ENCODE peak calls at places on chromosomes 3 and 15, in six cellular contexts. I, P, V, R, Y and U are unnamed samples.

GRCh38 chr3:51500632-51501131 is 867 bp upstream of the DCAF1 start:
- DNase-seq in V (no peak), I (no peak), Y (no peak), P (no peak), R (no peak), U (no peak)

GRCh38 chr3:119292666-119293065 is 1.5 kb upstream of the ARHGAP31 start:
- DNase-seq in V (no peak), I (no peak), Y (no peak), R (no peak), P (no peak), U (no peak)

GRCh38 chr15:82566690-82567089 is 26.4 kb upstream of the RPS17 start:
- DNase-seq in P (peak), I (no peak), Y (no peak), R (peak), V (peak), U (no peak)

GRCh38 chr3:127865941-127866340 is 43.6 kb upstream of the MGLL start:
- DNase-seq in I (peak), Y (no peak), V (peak), P (peak), R (peak), U (no peak)

GRCh38 chr15:72184165-72184811 is 13.3 kb downstream of the GRAMD2A start:
- DNase-seq in R (peak), P (peak), I (peak), V (peak), Y (no peak), U (peak)

GRCh38 chr3:124619887-124620599 is 110.2 kb upstream of the UMPS start:
- DNase-seq in I (no peak), P (no peak), Y (no peak), R (no peak), V (no peak), U (no peak)

GRCh38 chr3:61452536-61452991 is 108.8 kb upstream of the PTPRG start:
- DNase-seq in Y (no peak), R (no peak), P (peak), I (no peak), V (peak), U (no peak)

GRCh38 chr3:23129817-23130216 is 73.3 kb upstream of the UBE2E2 start:
- DNase-seq in I (no peak), R (no peak), Y (no peak), V (no peak), P (no peak), U (peak)

GRCh38 chr3:43707266-43707665 is 16.5 kb downstream of the ABHD5 start:
- DNase-seq in Y (peak), I (no peak), V (no peak), R (no peak), P (peak), U (peak)

GRCh38 chr15:76932090-76932966 is 779 bp downstream of the RCN2 start:
- DNase-seq in R (no peak), V (no peak), Y (peak), I (peak), P (peak), U (no peak)

GRCh38 chr3:194782767-194783404 is 97.2 kb downstream of the FAM43A start:
- DNase-seq in V (peak), P (peak), R (peak), Y (no peak), I (no peak), U (no peak)

GRCh38 chr3:4949659-4950058 is 29.6 kb upstream of the BHLHE40 start:
- DNase-seq in P (no peak), V (no peak), R (no peak), I (no peak), Y (no peak), U (no peak)

GRCh38 chr3:9781551-9781950 is 10.7 kb downstream of the TADA3 start:
- DNase-seq in R (no peak), I (no peak), P (no peak), Y (no peak), V (no peak), U (no peak)

GRCh38 chr3:107956991-107957467 is 133.8 kb downstream of the CD47 start:
- DNase-seq in R (peak), Y (peak), P (peak), I (no peak), V (peak), U (no peak)

GRCh38 chr3:29533992-29534391 is 253.1 kb downstream of the RBMS3 start:
- DNase-seq in Y (peak), R (no peak), V (no peak), I (no peak), P (no peak), U (no peak)

GRCh38 chr3:190307164-190307545 is 15.1 kb downstream of the CLDN1 start:
- DNase-seq in R (no peak), V (no peak), Y (no peak), P (no peak), I (no peak), U (no peak)
- TF ChIP-seq CTCF in R (no peak), V (no peak), Y (no peak), P (no peak), I (no peak), U (no peak)

GRCh38 chr3:72483554-72484104 is 364.6 kb downstream of the SHQ1 start:
- DNase-seq in I (no peak), V (no peak), R (no peak), Y (no peak), P (no peak), U (no peak)
- H2AFZ ChIP-seq in I (no peak), V (no peak), R (no peak), Y (no peak), P (no peak), U (no peak)

GRCh38 chr3:193605876-193606275 is 12.9 kb downstream of the OPA1 start:
- DNase-seq in V (peak), I (peak), Y (peak), P (peak), R (peak), U (peak)
- TF ChIP-seq CTCF in V (peak), I (peak), Y (peak), P (peak), R (peak), U (peak)

GRCh38 chr3:158768881-158769518 is 32.9 kb upstream of the MFSD1 start:
- DNase-seq in P (peak), V (peak), Y (peak), R (peak), I (no peak), U (peak)
- H2AFZ ChIP-seq in P (no peak), V (no peak), Y (peak), R (peak), I (no peak), U (no peak)

GRCh38 chr3:42001777-42002176 is 39.9 kb upstream of the ULK4 start:
- DNase-seq in Y (no peak), I (no peak), P (no peak), V (no peak), R (no peak), U (no peak)

GRCh38 chr3:42002790-42003189 is 40.9 kb upstream of the ULK4 start:
- DNase-seq in I (no peak), P (no peak), R (no peak), Y (no peak), V (no peak), U (no peak)

DNA sequence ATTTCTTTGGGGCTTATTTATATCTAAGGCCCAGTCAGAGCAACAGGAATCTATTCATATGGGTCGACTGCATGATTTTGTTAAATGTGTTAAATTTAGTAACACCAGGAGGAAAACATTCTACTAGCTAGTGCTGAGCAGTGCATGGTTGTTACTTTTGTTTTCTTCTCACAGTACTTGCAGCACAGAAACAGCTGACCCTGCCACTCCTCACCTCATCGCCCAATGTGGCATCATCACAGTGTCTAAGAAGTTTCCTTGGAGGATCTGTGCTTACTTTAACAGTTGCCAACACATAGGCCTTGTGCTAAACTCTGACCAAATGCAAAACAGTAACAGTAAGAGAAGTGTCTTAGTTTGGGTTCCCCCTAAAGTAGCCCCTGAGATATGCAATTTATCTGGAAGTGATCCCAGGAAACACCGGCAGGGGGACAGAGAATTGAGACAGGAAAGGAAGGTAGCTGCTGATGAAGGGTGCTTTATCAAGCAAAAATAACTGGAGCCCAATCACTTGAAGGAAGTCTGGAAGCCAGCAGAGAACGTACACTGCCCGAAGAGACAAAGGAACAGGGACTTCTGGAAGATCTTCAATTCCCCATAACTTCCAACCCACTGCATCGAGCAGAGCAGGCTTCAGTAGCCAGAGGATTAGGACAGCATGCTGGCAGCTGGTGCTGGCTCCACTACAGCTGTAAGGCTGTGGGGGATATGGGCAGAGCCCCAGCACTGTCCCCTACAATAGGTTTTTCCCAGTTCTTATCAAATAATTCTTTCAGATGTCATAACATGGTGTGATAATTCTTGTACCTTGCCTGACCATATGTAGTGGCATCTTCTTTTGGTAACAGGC is 36.0 kb upstream of the ULK4 start:
- DNase-seq in V (no peak), R (peak), I (peak), P (no peak), Y (no peak), U (no peak)
- TF ChIP-seq CTCF in V (peak), R (peak), I (peak), P (peak), Y (peak), U (no peak)

GRCh38 chr3:1147326-1147725 is 54.5 kb downstream of the CNTN6 start:
- DNase-seq in R (no peak), I (no peak), Y (no peak), P (no peak), V (no peak), U (no peak)
- H2AFZ ChIP-seq in R (no peak), I (no peak), Y (no peak), P (no peak), V (no peak), U (no peak)

DNA sequence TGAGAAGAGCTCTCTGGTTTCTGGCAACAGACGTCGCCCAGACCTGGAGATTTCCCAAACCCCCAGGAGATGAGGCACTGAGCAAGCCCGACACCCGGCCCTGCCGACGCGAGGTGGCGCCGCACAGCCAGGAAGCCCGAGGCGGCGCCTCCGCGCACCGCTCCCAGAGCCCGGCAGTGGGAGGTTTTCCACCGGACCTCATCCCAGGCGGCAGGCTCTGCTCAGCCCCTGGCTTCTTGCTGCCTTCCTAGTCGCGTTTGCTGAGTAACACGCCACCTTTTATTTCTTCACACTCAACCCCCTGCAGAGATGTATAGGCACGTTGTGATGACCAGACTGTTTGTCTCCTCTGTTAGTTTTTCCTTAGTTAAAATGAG is 56.3 kb upstream of the ARRDC4 start:
- DNase-seq in P (peak), V (peak), Y (peak), I (peak), R (peak), U (peak)
- TF ChIP-seq CTCF in P (peak), V (peak), Y (peak), I (peak), R (peak), U (peak)

GRCh38 chr3:66153961-66154923 is 66.6 kb upstream of the SLC25A26 start:
- DNase-seq in V (peak), Y (no peak), R (peak), I (peak), P (peak), U (no peak)

GRCh38 chr3:66150977-66151376 is 69.8 kb upstream of the SLC25A26 start:
- DNase-seq in I (no peak), Y (no peak), R (no peak), V (no peak), P (no peak), U (no peak)

GRCh38 chr3:66152336-66152735 is 68.5 kb upstream of the SLC25A26 start:
- DNase-seq in V (no peak), R (no peak), P (no peak), Y (no peak), I (no peak), U (no peak)

GRCh38 chr3:66149269-66149668 is 71.5 kb upstream of the SLC25A26 start:
- DNase-seq in P (peak), I (no peak), Y (no peak), V (peak), R (no peak), U (no peak)

DNA sequence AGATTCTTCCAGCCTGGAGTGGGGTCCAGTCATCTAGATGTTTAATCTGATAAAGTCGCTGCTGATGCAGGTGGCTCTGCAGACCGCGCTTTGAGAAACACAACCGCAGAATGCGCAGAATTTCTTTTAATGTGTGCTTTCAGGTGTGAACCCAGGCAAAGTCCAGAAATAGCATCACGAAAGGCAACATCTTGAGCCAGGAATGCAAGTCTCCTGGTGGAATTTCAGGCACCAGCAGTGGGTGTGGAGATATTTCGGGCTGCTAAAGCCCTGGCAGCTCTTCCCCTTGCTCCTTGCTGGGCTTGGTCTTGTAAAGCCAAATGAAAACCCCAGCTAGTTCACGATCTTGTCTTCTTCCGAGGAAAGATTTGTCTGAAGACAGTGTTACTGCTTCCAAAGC is 67.3 kb upstream of the SLC25A26 start:
- DNase-seq in Y (no peak), I (peak), R (peak), P (peak), V (peak), U (peak)
- H2AFZ ChIP-seq in Y (no peak), I (peak), R (peak), P (peak), V (peak), U (no peak)